ENCODE peak calls at places on chromosome 1, in eight cellular contexts. O, W, I, B, L, N, Q and A are unnamed samples.

GRCh38 chr1:79460773-79461436 is 454.4 kb upstream of the ADGRL4 start:
- DNase-seq in O (no peak), W (no peak), I (no peak), B (no peak), L (no peak), N (no peak), Q (no peak), A (no peak)

GRCh38 chr1:167492509-167492910 is 25.8 kb downstream of the CD247 start:
- DNase-seq in O (no peak), W (peak), I (no peak), B (peak), L (no peak), N (no peak), Q (no peak), A (no peak)

GRCh38 chr1:45172015-45172414 is 34.4 kb downstream of the ZSWIM5 start:
- DNase-seq in O (no peak), W (no peak), I (no peak), B (no peak), L (no peak), N (peak), Q (no peak), A (no peak)

GRCh38 chr1:183279835-183280234 is 93.8 kb downstream of the LAMC2 start:
- DNase-seq in O (peak), W (no peak), I (peak), B (no peak), L (no peak), N (peak), Q (peak), A (no peak)

GRCh38 chr1:197336571-197336970 is 68.5 kb downstream of the CRB1 start:
- DNase-seq in O (no peak), W (no peak), I (no peak), B (no peak), L (no peak), N (no peak), Q (no peak), A (no peak)

GRCh38 chr1:60428161-60428560 is 354.6 kb upstream of the C1orf87 start:
- DNase-seq in O (no peak), W (no peak), I (no peak), B (no peak), L (no peak), N (no peak), Q (no peak), A (no peak)

GRCh38 chr1:61724721-61725694 is at the start of gene TM2D1:
- DNase-seq in O (peak), W (peak), I (peak), B (peak), L (peak), N (peak), Q (peak), A (peak)

GRCh38 chr1:22207605-22208264 is 64.8 kb upstream of the WNT4 start:
- DNase-seq in O (peak), W (no peak), I (no peak), B (no peak), L (no peak), N (no peak), Q (no peak), A (no peak)

GRCh38 chr1:75396258-75396657 is 214.7 kb downstream of the SLC44A5 start:
- DNase-seq in O (no peak), W (no peak), I (no peak), B (no peak), L (no peak), N (no peak), Q (no peak), A (no peak)

GRCh38 chr1:13582713-13583443 is 754 bp upstream of the PDPN start:
- DNase-seq in O (no peak), W (no peak), I (no peak), B (no peak), L (no peak), N (no peak), Q (no peak), A (no peak)

GRCh38 chr1:65528104-65528503 is 107.6 kb downstream of the LEPR start:
- DNase-seq in O (no peak), W (no peak), I (no peak), B (no peak), L (no peak), N (peak), Q (no peak), A (no peak)

GRCh38 chr1:193338194-193338593 is 151.8 kb upstream of the B3GALT2 start:
- DNase-seq in O (no peak), W (no peak), I (no peak), B (no peak), L (no peak), N (peak), Q (no peak), A (no peak)

GRCh38 chr1:83418558-83418957 is 580.4 kb downstream of the TTLL7 start:
- DNase-seq in O (no peak), W (no peak), I (no peak), B (no peak), L (no peak), N (no peak), Q (no peak), A (no peak)

GRCh38 chr1:54404263-54404662 is 1.9 kb downstream of the SSBP3 start:
- DNase-seq in O (peak), W (no peak), I (no peak), B (no peak), L (no peak), N (no peak), Q (no peak), A (no peak)

GRCh38 chr1:161019767-161020572 is 982 bp downstream of the F11R start:
- DNase-seq in O (no peak), W (no peak), I (no peak), B (no peak), L (no peak), N (no peak), Q (no peak), A (no peak)

GRCh38 chr1:80217377-80217986 is 1211.0 kb upstream of the ADGRL4 start:
- DNase-seq in O (no peak), W (no peak), I (no peak), B (no peak), L (no peak), N (peak), Q (peak), A (no peak)

GRCh38 chr1:182699673-182700350 is 15.4 kb upstream of the RGS8 start:
- DNase-seq in O (peak), W (no peak), I (no peak), B (no peak), L (no peak), N (no peak), Q (no peak), A (no peak)

GRCh38 chr1:32538887-32539583 is at the start of gene ZBTB8A:
- DNase-seq in O (peak), W (no peak), I (peak), B (peak), L (peak), N (peak), Q (no peak), A (peak)

GRCh38 chr1:198560093-198560638 is 19.7 kb upstream of the ATP6V1G3 start:
- DNase-seq in O (no peak), W (no peak), I (no peak), B (no peak), L (no peak), N (no peak), Q (no peak), A (no peak)

GRCh38 chr1:21736011-21736410 is 46.9 kb downstream of the USP48 start:
- DNase-seq in O (no peak), W (no peak), I (no peak), B (no peak), L (no peak), N (no peak), Q (no peak), A (no peak)

GRCh38 chr1:234320069-234320468 is 53.2 kb upstream of the COA6 start:
- DNase-seq in O (no peak), W (no peak), I (no peak), B (no peak), L (no peak), N (no peak), Q (no peak), A (no peak)

GRCh38 chr1:152110860-152111514 is 4.3 kb downstream of the TCHH start:
- DNase-seq in O (no peak), W (peak), I (peak), B (peak), L (no peak), N (peak), Q (peak), A (peak)

GRCh38 chr1:199220046-199220445 is 581.2 kb downstream of the PTPRC start:
- DNase-seq in O (no peak), W (no peak), I (no peak), B (no peak), L (no peak), N (no peak), Q (no peak), A (no peak)

GRCh38 chr1:115530407-115530806 is 111.4 kb upstream of the VANGL1 start:
- DNase-seq in O (no peak), W (no peak), I (no peak), B (no peak), L (no peak), N (peak), Q (peak), A (no peak)

GRCh38 chr1:10640079-10640578 is 156.3 kb downstream of the CASZ1 start:
- DNase-seq in O (no peak), W (no peak), I (no peak), B (no peak), L (no peak), N (no peak), Q (no peak), A (no peak)